ENCODE peak calls at places on chromosomes 1 and 21, in seven cellular contexts. One of them, this sample, is unnamed.

GRCh38 chr1:205350626-205351235 is 6.0 kb downstream of the KLHDC8A start:
- DNase-seq in LoVo: peak; percentile 8
- DNase-seq in AG08396: no peak
- DNase-seq in iris pigment epithelial cell: no peak
- DNase-seq in choroid plexus epithelial cell: no peak
- DNase-seq in stimulated activated CD4-positive, alpha-beta T cell treated with anti-CD3 and anti-CD28 coated beads, Interleukin-1b, Interleukin-23, amount 100 ng/mL, for 48 hours: no peak
- DNase-seq in CD4-positive, alpha-beta memory T cell: no peak
- DNase-seq in this sample: no peak

GRCh38 chr1:172449585-172450523 is 6.0 kb upstream of the PIGC start:
- DNase-seq in LoVo: peak; percentile 57
- DNase-seq in AG08396: peak; percentile 79
- DNase-seq in iris pigment epithelial cell: peak; percentile 70
- DNase-seq in choroid plexus epithelial cell: peak; percentile 74
- DNase-seq in stimulated activated CD4-positive, alpha-beta T cell treated with anti-CD3 and anti-CD28 coated beads, Interleukin-1b, Interleukin-23, amount 100 ng/mL, for 48 hours: no peak
- DNase-seq in CD4-positive, alpha-beta memory T cell: peak; percentile 33
- DNase-seq in this sample: peak; percentile 66

GRCh38 chr1:112454316-112454715 is 54.4 kb upstream of the WNT2B start:
- DNase-seq in LoVo: no peak
- DNase-seq in AG08396: no peak
- DNase-seq in iris pigment epithelial cell: no peak
- DNase-seq in choroid plexus epithelial cell: no peak
- DNase-seq in stimulated activated CD4-positive, alpha-beta T cell treated with anti-CD3 and anti-CD28 coated beads, Interleukin-1b, Interleukin-23, amount 100 ng/mL, for 48 hours: no peak
- DNase-seq in CD4-positive, alpha-beta memory T cell: no peak
- DNase-seq in this sample: no peak

GRCh38 chr1:18908911-18909771 is 6.8 kb upstream of the ALDH4A1 start:
- DNase-seq in LoVo: no peak
- DNase-seq in AG08396: no peak
- DNase-seq in iris pigment epithelial cell: no peak
- DNase-seq in choroid plexus epithelial cell: no peak
- DNase-seq in stimulated activated CD4-positive, alpha-beta T cell treated with anti-CD3 and anti-CD28 coated beads, Interleukin-1b, Interleukin-23, amount 100 ng/mL, for 48 hours: peak; percentile 42
- DNase-seq in CD4-positive, alpha-beta memory T cell: no peak
- DNase-seq in this sample: no peak

GRCh38 chr21:35333831-35334593 is 284.9 kb upstream of the RUNX1 start:
- DNase-seq in LoVo: no peak
- DNase-seq in AG08396: no peak
- DNase-seq in iris pigment epithelial cell: no peak
- DNase-seq in choroid plexus epithelial cell: no peak
- DNase-seq in stimulated activated CD4-positive, alpha-beta T cell treated with anti-CD3 and anti-CD28 coated beads, Interleukin-1b, Interleukin-23, amount 100 ng/mL, for 48 hours: no peak
- DNase-seq in CD4-positive, alpha-beta memory T cell: no peak
- DNase-seq in this sample: no peak

GRCh38 chr1:74465193-74465681 is 47.2 kb downstream of the LRRC53 start:
- DNase-seq in LoVo: no peak
- DNase-seq in AG08396: no peak
- DNase-seq in iris pigment epithelial cell: no peak
- DNase-seq in choroid plexus epithelial cell: no peak
- DNase-seq in stimulated activated CD4-positive, alpha-beta T cell treated with anti-CD3 and anti-CD28 coated beads, Interleukin-1b, Interleukin-23, amount 100 ng/mL, for 48 hours: no peak
- DNase-seq in CD4-positive, alpha-beta memory T cell: no peak
- DNase-seq in this sample: no peak

GRCh38 chr1:201555593-201555945 is 16.6 kb downstream of the NAV1 start:
- DNase-seq in LoVo: no peak
- DNase-seq in AG08396: no peak
- DNase-seq in iris pigment epithelial cell: no peak
- DNase-seq in choroid plexus epithelial cell: no peak
- DNase-seq in stimulated activated CD4-positive, alpha-beta T cell treated with anti-CD3 and anti-CD28 coated beads, Interleukin-1b, Interleukin-23, amount 100 ng/mL, for 48 hours: no peak
- DNase-seq in CD4-positive, alpha-beta memory T cell: no peak
- DNase-seq in this sample: peak; percentile 80

GRCh38 chr1:205913451-205914204 is 29.6 kb downstream of the SLC26A9 start:
- DNase-seq in LoVo: peak; percentile 16
- DNase-seq in AG08396: no peak
- DNase-seq in iris pigment epithelial cell: peak; percentile 17
- DNase-seq in choroid plexus epithelial cell: no peak
- DNase-seq in stimulated activated CD4-positive, alpha-beta T cell treated with anti-CD3 and anti-CD28 coated beads, Interleukin-1b, Interleukin-23, amount 100 ng/mL, for 48 hours: no peak
- DNase-seq in CD4-positive, alpha-beta memory T cell: no peak
- DNase-seq in this sample: peak; percentile 40

GRCh38 chr1:81999364-81999763 is 198.6 kb downstream of the ADGRL2 start:
- DNase-seq in LoVo: no peak
- DNase-seq in AG08396: no peak
- DNase-seq in iris pigment epithelial cell: no peak
- DNase-seq in choroid plexus epithelial cell: no peak
- DNase-seq in stimulated activated CD4-positive, alpha-beta T cell treated with anti-CD3 and anti-CD28 coated beads, Interleukin-1b, Interleukin-23, amount 100 ng/mL, for 48 hours: no peak
- DNase-seq in CD4-positive, alpha-beta memory T cell: no peak
- DNase-seq in this sample: no peak

GRCh38 chr1:225343618-225344017 is 84.2 kb downstream of the LBR start:
- DNase-seq in LoVo: peak; percentile 22
- DNase-seq in AG08396: no peak
- DNase-seq in iris pigment epithelial cell: peak; percentile 18
- DNase-seq in choroid plexus epithelial cell: peak; percentile 37
- DNase-seq in stimulated activated CD4-positive, alpha-beta T cell treated with anti-CD3 and anti-CD28 coated beads, Interleukin-1b, Interleukin-23, amount 100 ng/mL, for 48 hours: no peak
- DNase-seq in CD4-positive, alpha-beta memory T cell: peak; percentile 23
- DNase-seq in this sample: peak; percentile 28

GRCh38 chr1:207857447-207857846 is 53.5 kb downstream of the CD34 start:
- DNase-seq in LoVo: no peak
- DNase-seq in AG08396: no peak
- DNase-seq in iris pigment epithelial cell: no peak
- DNase-seq in choroid plexus epithelial cell: no peak
- DNase-seq in stimulated activated CD4-positive, alpha-beta T cell treated with anti-CD3 and anti-CD28 coated beads, Interleukin-1b, Interleukin-23, amount 100 ng/mL, for 48 hours: no peak
- DNase-seq in CD4-positive, alpha-beta memory T cell: no peak
- DNase-seq in this sample: no peak

GRCh38 chr1:68384321-68384813 is 65.4 kb downstream of the RPE65 start:
- DNase-seq in LoVo: peak; percentile 91
- DNase-seq in AG08396: peak; percentile 88
- DNase-seq in iris pigment epithelial cell: peak; percentile 100
- DNase-seq in choroid plexus epithelial cell: peak; percentile 99
- DNase-seq in stimulated activated CD4-positive, alpha-beta T cell treated with anti-CD3 and anti-CD28 coated beads, Interleukin-1b, Interleukin-23, amount 100 ng/mL, for 48 hours: no peak
- DNase-seq in CD4-positive, alpha-beta memory T cell: no peak
- DNase-seq in this sample: peak; percentile 99